ENCODE peak calls at places on chromosomes 12 and 14, in six cellular contexts. A is astrocyte of the spinal cord; D is stimulated activated CD8-positive, alpha-beta memory T cell treated with anti-CD3 and anti-CD28 coated beads, Interleukin-7, amount 100 ng/mL, for 48 hours; Y is right cardiac atrium; F is AG09309; B is stimulated activated naive CD8-positive, alpha-beta T cell treated with anti-CD3 and anti-CD28 coated beads, Interleukin-15, Interleukin-2, amounts not matched to agents 100 U/mL and 50 U/mL, for 24 hours. S is an unnamed sample.

GRCh38 chr12:49264466-49264872 is 413 bp upstream of the TUBA1C start:
- DNase-seq in B (peak), A (no peak), F (no peak), D (no peak), Y (no peak), S (no peak)

GRCh38 chr12:124039276-124039675 is 66.3 kb downstream of the ZNF664 start:
- DNase-seq in Y (no peak), D (no peak), F (no peak), A (peak), B (no peak), S (no peak)

GRCh38 chr12:124294686-124295315 is at the start of gene RFLNA:
- DNase-seq in B (no peak), A (no peak), D (no peak), Y (peak), F (no peak), S (no peak)

GRCh38 chr14:105525861-105526780 is at the start of gene TMEM121:
- DNase-seq in F (no peak), A (no peak), D (no peak), Y (peak), B (peak), S (no peak)

GRCh38 chr14:87131879-87132278 is 861.1 kb downstream of the GALC start:
- DNase-seq in F (no peak), D (no peak), B (no peak), A (peak), Y (no peak), S (peak)

GRCh38 chr12:45688188-45688587 is 41.3 kb upstream of the ARID2 start:
- DNase-seq in F (no peak), Y (no peak), B (no peak), A (no peak), D (no peak), S (no peak)

GRCh38 chr14:32250681-32251080 is 47.6 kb upstream of the RNU6-8 start:
- DNase-seq in Y (no peak), D (no peak), F (no peak), B (no peak), A (no peak), S (no peak)

GRCh38 chr12:84913151-84913550 is 552 bp upstream of the SLC6A15 start:
- DNase-seq in Y (no peak), D (no peak), B (no peak), F (no peak), A (peak), S (no peak)

GRCh38 chr12:12502813-12503146 is 59.9 kb downstream of the DUSP16 start:
- DNase-seq in Y (no peak), D (no peak), A (no peak), B (no peak), F (no peak), S (no peak)

GRCh38 chr14:29643415-29644206 is 284.0 kb downstream of the PRKD1 start:
- DNase-seq in B (no peak), A (peak), F (no peak), D (no peak), Y (no peak), S (no peak)

GRCh38 chr12:104698871-104699270 is 242.1 kb downstream of the CHST11 start:
- DNase-seq in B (no peak), A (peak), F (no peak), Y (no peak), D (no peak), S (no peak)

GRCh38 chr12:3117628-3118027 is 40.4 kb downstream of the TSPAN9 start:
- DNase-seq in B (no peak), D (no peak), F (peak), A (peak), Y (no peak), S (peak)

GRCh38 chr14:92203116-92203515 is 81.3 kb downstream of the CPSF2 start:
- DNase-seq in F (no peak), Y (no peak), A (no peak), B (no peak), D (no peak), S (no peak)

GRCh38 chr12:42696424-42697149 is 107.0 kb upstream of the PRICKLE1 start:
- DNase-seq in D (no peak), A (peak), F (peak), Y (peak), B (no peak), S (no peak)

GRCh38 chr12:116244001-116244400 is 33.5 kb downstream of the MED13L start:
- DNase-seq in A (no peak), B (no peak), Y (no peak), F (no peak), D (no peak), S (no peak)

GRCh38 chr12:106019130-106019529 is 119.6 kb downstream of the NUAK1 start:
- DNase-seq in Y (no peak), D (no peak), F (no peak), B (no peak), A (no peak), S (no peak)

GRCh38 chr12:56634242-56634836 is 4.2 kb upstream of the BAZ2A start:
- DNase-seq in A (peak), D (no peak), F (no peak), B (peak), Y (peak), S (no peak)

GRCh38 chr14:44795725-44796124 is 166.0 kb downstream of the KLHL28 start:
- DNase-seq in Y (no peak), B (no peak), D (no peak), F (no peak), A (no peak), S (no peak)

GRCh38 chr14:71574976-71575375 is 357.3 kb upstream of the RGS6 start:
- DNase-seq in F (peak), B (no peak), Y (no peak), D (no peak), A (peak), S (no peak)

GRCh38 chr14:49584058-49584457 is 2.1 kb downstream of the RPS29 start:
- DNase-seq in D (no peak), B (no peak), A (no peak), Y (no peak), F (no peak), S (no peak)

GRCh38 chr12:111446044-111446581 is 40.4 kb downstream of the SH2B3 start:
- DNase-seq in D (no peak), A (no peak), F (no peak), Y (peak), B (no peak), S (no peak)

GRCh38 chr12:125340791-125341190 is 275.6 kb downstream of the AACS start:
- DNase-seq in Y (peak), D (no peak), F (peak), A (peak), B (no peak), S (no peak)

GRCh38 chr14:76112889-76113611 is 38.7 kb upstream of the GPATCH2L start:
- DNase-seq in A (no peak), F (no peak), B (no peak), Y (no peak), D (no peak), S (no peak)

GRCh38 chr12:95402096-95402495 is 71.9 kb upstream of the METAP2 start:
- DNase-seq in Y (no peak), A (no peak), D (no peak), B (no peak), F (no peak), S (no peak)

GRCh38 chr12:4855121-4855924 is 54.4 kb upstream of the KCNA1 start:
- DNase-seq in Y (peak), F (peak), D (no peak), A (peak), B (peak), S (peak)

GRCh38 chr14:24398943-24399801 is at the start of gene NYNRIN:
- DNase-seq in F (no peak), Y (peak), D (no peak), B (peak), A (peak), S (peak)

GRCh38 chr14:76863724-76864407 is 37.7 kb downstream of the LRRC74A start:
- DNase-seq in Y (peak), B (peak), D (no peak), F (no peak), A (no peak), S (no peak)

GRCh38 chr12:122060069-122060468 is 18.5 kb upstream of the MLXIP start:
- DNase-seq in D (no peak), A (no peak), F (no peak), Y (peak), B (no peak), S (no peak)

GRCh38 chr12:40248585-40249297 is 23.9 kb downstream of the LRRK2 start:
- DNase-seq in B (no peak), F (no peak), A (peak), Y (no peak), D (no peak), S (no peak)

GRCh38 chr12:64475518-64475917 is 23.6 kb downstream of the TBK1 start:
- DNase-seq in A (no peak), Y (no peak), B (no peak), F (no peak), D (no peak), S (no peak)

GRCh38 chr14:23379331-23380196 is 2.7 kb downstream of the CMTM5 start:
- DNase-seq in A (peak), B (peak), D (peak), F (no peak), Y (peak), S (peak)

GRCh38 chr14:99320105-99320572 is 48.1 kb upstream of the BCL11B start:
- DNase-seq in Y (peak), F (no peak), D (peak), A (peak), B (peak), S (peak)

GRCh38 chr12:48789858-48790326 is 1.0 kb upstream of the ADCY6 start:
- DNase-seq in Y (no peak), B (no peak), A (no peak), D (no peak), F (no peak), S (no peak)

GRCh38 chr14:59249029-59249428 is 60.6 kb downstream of the DAAM1 start:
- DNase-seq in Y (no peak), B (no peak), A (no peak), D (no peak), F (no peak), S (no peak)

GRCh38 chr12:12720637-12721250 is 3.6 kb downstream of the CDKN1B start:
- DNase-seq in Y (no peak), F (no peak), B (no peak), A (peak), D (no peak), S (peak)

GRCh38 chr12:54701940-54702592 is 53.9 kb upstream of the DCD start:
- DNase-seq in Y (no peak), B (no peak), A (peak), F (peak), D (no peak), S (peak)

GRCh38 chr12:71639341-71639760 is 24.3 kb downstream of the ZFC3H1 start:
- DNase-seq in F (no peak), Y (no peak), B (no peak), A (no peak), D (no peak), S (no peak)

GRCh38 chr14:68628605-68629310 is 164.1 kb downstream of the ZFP36L1 start:
- DNase-seq in A (no peak), D (no peak), B (peak), F (no peak), Y (no peak), S (no peak)

S was measured in NCI-H1694.